ENCODE peak calls at places on chromosomes 13 and 19, in six cellular contexts. Z, N, K, E, R and G are unnamed samples. For H3K4me1, the result is how much of the 10 kb centered on the place peaks cover.

GRCh38 chr13:46389985-46390384 is 2.9 kb upstream of the RUBCNL start:
- DNase-seq in N (no peak), K (peak), R (peak), E (no peak), Z (no peak), G (no peak)

GRCh38 chr13:26881154-26881553 is 120.6 kb upstream of the GPR12 start:
- DNase-seq in E (no peak), R (no peak), N (no peak), K (no peak), Z (no peak), G (no peak)

GRCh38 chr19:42547927-42548326 is 19.6 kb upstream of the CEACAM1 start:
- DNase-seq in Z (no peak), K (no peak), E (no peak), R (no peak), N (no peak), G (no peak)

GRCh38 chr19:2289714-2290435 is 7.9 kb upstream of the PEAK3 start:
- DNase-seq in K (peak), E (peak), R (peak), N (no peak), Z (no peak), G (no peak)

GRCh38 chr19:3546119-3546518 is 7.1 kb downstream of the TEKTIP1 start:
- DNase-seq in N (no peak), R (no peak), K (no peak), E (no peak), Z (no peak), G (no peak)

GRCh38 chr19:18194554-18195238 is 1.7 kb downstream of the MPV17L2 start:
- DNase-seq in N (no peak), Z (peak), E (no peak), K (peak), R (peak), G (no peak)

GRCh38 chr19:2476451-2477140 is 669 bp downstream of the GADD45B start:
- DNase-seq in E (peak), R (peak), Z (peak), K (peak), N (no peak), G (no peak)

GRCh38 chr19:7326105-7326877 is 22.4 kb upstream of the ARHGEF18 start:
- DNase-seq in K (no peak), Z (no peak), E (no peak), R (peak), N (no peak), G (peak)

GRCh38 chr19:45913874-45914830 is at the start of gene NANOS2:
- DNase-seq in N (no peak), Z (no peak), E (no peak), R (peak), K (no peak), G (peak)

GRCh38 chr19:45152504-45153338 is 8.1 kb downstream of the NKPD1 start:
- DNase-seq in R (peak), Z (peak), K (no peak), N (no peak), E (peak), G (no peak)

GRCh38 chr19:29831041-29831548 is 19.3 kb downstream of the CCNE1 start:
- DNase-seq in K (no peak), E (peak), Z (no peak), R (no peak), N (no peak), G (no peak)

GRCh38 chr19:45368737-45369340 is 1.5 kb downstream of the ERCC2 start:
- DNase-seq in R (peak), E (no peak), K (no peak), N (no peak), Z (no peak), G (no peak)

GRCh38 chr19:18391509-18392075 is 5.6 kb downstream of the GDF15 start:
- DNase-seq in R (no peak), E (no peak), Z (no peak), N (no peak), K (no peak), G (no peak)

GRCh38 chr19:42060117-42060516 is 9.9 kb downstream of the GRIK5 start:
- DNase-seq in E (no peak), K (no peak), N (no peak), Z (no peak), R (no peak), G (no peak)

GRCh38 chr13:74073231-74073630 is 61.0 kb downstream of the KLF12 start:
- DNase-seq in K (no peak), N (no peak), R (no peak), Z (no peak), E (no peak), G (no peak)

GRCh38 chr19:36030264-36031148 is 2.2 kb downstream of the CLIP3 start:
- DNase-seq in R (no peak), K (peak), N (no peak), E (no peak), Z (no peak), G (no peak)

GRCh38 chr13:42477588-42478190 is 96.3 kb upstream of the TNFSF11 start:
- DNase-seq in E (no peak), N (no peak), Z (no peak), R (no peak), K (no peak), G (no peak)

GRCh38 chr19:7947939-7948338 is 4.5 kb upstream of the TIMM44 start:
- DNase-seq in R (no peak), K (no peak), Z (no peak), N (no peak), E (no peak), G (no peak)

GRCh38 chr19:18109731-18110671 is 12.4 kb downstream of the MAST3 start:
- DNase-seq in R (peak), Z (peak), K (peak), E (no peak), N (no peak), G (no peak)

GRCh38 chr19:29671393-29672076 is 6.3 kb downstream of the PLEKHF1 start:
- DNase-seq in E (peak), N (no peak), R (no peak), K (no peak), Z (no peak), G (no peak)

GRCh38 chr13:112974125-112974524 is 5.1 kb downstream of the MCF2L start:
- DNase-seq in R (no peak), E (no peak), Z (no peak), K (peak), N (no peak), G (no peak)

GRCh38 chr13:18978447-18978846 is 203.2 kb downstream of the TUBA3C start:
- DNase-seq in E (no peak), Z (no peak), N (no peak), K (no peak), R (no peak), G (no peak)

GRCh38 chr13:40681341-40682051 is 15.1 kb upstream of the FOXO1 start:
- DNase-seq in E (no peak), N (no peak), R (no peak), K (no peak), Z (no peak), G (no peak)

GRCh38 chr13:87538366-87539052 is 132.7 kb upstream of the SLITRK5 start:
- DNase-seq in R (no peak), E (no peak), K (no peak), N (no peak), Z (no peak), G (no peak)

GRCh38 chr13:41915096-41915495 is 45.8 kb downstream of the VWA8 start:
- DNase-seq in E (no peak), K (no peak), R (no peak), N (no peak), Z (no peak), G (no peak)

GRCh38 chr13:79492918-79493594 is 12.1 kb downstream of the NDFIP2 start:
- DNase-seq in E (no peak), Z (no peak), K (no peak), N (no peak), R (no peak), G (no peak)
- H3K4me1 ChIP-seq in E (under half), Z (under half), K (under half), N (under half), R (under half), G (under half)

GRCh38 chr13:99860736-99861135 is 110.8 kb downstream of the ZIC5 start:
- DNase-seq in Z (no peak), K (no peak), E (no peak), N (no peak), R (peak), G (no peak)

GRCh38 chr13:99859178-99860177 is 112.1 kb downstream of the ZIC5 start:
- DNase-seq in N (no peak), K (no peak), R (peak), E (no peak), Z (no peak), G (no peak)

GRCh38 chr13:99863789-99864626 is 107.6 kb downstream of the ZIC5 start:
- DNase-seq in E (no peak), N (no peak), K (no peak), R (no peak), Z (no peak), G (no peak)

GRCh38 chr13:99864627-99864990 is 107.0 kb downstream of the ZIC5 start:
- DNase-seq in N (no peak), R (no peak), K (no peak), Z (no peak), E (no peak), G (no peak)

GRCh38 chr13:99862243-99862642 is 109.3 kb downstream of the ZIC5 start:
- DNase-seq in R (no peak), Z (no peak), E (no peak), N (no peak), K (no peak), G (no peak)
- H3K27ac ChIP-seq in R (peak), Z (no peak), E (no peak), N (no peak), K (no peak), G (no peak)

GRCh38 chr19:40610396-40611064 is 9.4 kb downstream of the LTBP4 start:
- DNase-seq in N (no peak), K (no peak), R (peak), Z (no peak), E (peak), G (no peak)

GRCh38 chr19:40609561-40610395 is 8.6 kb downstream of the LTBP4 start:
- DNase-seq in R (peak), K (peak), Z (peak), N (peak), E (peak), G (no peak)

GRCh38 chr19:40611900-40612698 is 10.9 kb downstream of the LTBP4 start:
- DNase-seq in N (no peak), K (no peak), R (no peak), Z (no peak), E (no peak), G (no peak)

GRCh38 chr19:40612831-40613668 is 11.9 kb downstream of the LTBP4 start:
- DNase-seq in E (peak), K (no peak), R (peak), N (no peak), Z (no peak), G (no peak)

GRCh38 chr19:40611096-40611495 is 9.9 kb downstream of the LTBP4 start:
- DNase-seq in N (no peak), E (peak), Z (no peak), K (no peak), R (no peak), G (no peak)
- H3K4me1 ChIP-seq in N (under half), E (half or more), Z (under half), K (under half), R (under half), G (under half)

DNA sequence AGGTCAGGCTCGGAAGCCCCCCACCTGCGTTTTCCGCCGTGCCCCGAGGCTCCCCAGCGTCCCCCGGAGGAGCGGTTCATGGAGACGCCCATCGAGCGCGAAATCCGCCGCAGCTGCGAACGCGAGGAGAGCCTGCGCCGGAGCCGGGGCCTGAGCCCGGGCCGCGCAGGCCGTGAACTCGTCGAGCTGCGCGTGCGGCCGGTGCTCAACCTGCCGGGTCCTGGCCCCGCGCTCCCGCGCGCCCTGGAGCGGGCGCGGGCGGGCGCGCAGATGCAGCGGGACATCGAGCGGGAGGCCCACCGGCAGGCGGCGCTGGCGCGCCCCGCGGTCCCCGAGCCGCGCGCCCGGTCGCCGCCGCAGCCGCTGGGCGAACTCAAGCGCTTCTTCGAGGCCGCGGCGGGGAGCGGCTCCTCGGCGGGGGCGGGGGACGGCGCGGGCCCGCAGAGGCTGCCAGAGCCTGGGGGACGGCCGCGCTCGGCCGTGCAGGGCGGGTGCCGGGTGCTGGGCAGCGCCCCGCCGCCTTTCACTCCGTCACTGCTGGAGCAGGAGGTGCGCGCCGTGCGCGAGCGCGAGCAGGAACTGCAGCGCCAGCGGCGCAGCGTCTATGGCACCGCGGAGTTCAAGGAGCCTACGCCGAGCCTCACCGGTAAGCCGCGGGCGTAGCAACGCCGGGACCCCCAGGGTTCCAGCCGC is 792 bp downstream of the MISP3 start:
- DNase-seq in Z (peak), N (no peak), E (peak), K (peak), R (peak), G (no peak)
- H3K27ac ChIP-seq in Z (peak), N (peak), E (peak), K (peak), R (no peak), G (no peak)

GRCh38 chr13:99258946-99259345 is 767 bp upstream of the GPR18 start:
- DNase-seq in Z (no peak), N (no peak), E (peak), R (no peak), K (no peak), G (no peak)
- H3K4me1 ChIP-seq in Z (under half), N (under half), E (half or more), R (under half), K (under half), G (under half)

DNA sequence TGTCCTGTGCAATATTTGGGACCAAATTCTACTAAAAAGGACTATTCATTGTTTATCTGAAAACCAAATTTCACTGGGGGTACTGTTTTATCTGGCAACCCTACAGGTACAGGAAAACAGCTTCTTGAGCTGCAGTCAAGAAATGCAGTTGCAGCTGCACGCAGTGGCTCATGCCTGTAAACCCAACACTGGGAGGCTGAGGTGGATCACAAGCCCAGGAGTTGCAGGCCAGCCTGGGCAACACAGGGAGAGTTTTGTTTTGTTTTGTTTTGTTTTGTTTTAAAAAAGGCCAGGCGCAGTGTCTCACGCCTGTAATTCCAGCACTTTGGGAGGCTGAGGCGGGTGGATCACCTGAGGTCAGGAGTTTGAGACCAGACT is 11.6 kb upstream of the ZSCAN1 start:
- DNase-seq in E (no peak), Z (no peak), K (no peak), R (no peak), N (no peak), G (no peak)
- H3K27ac ChIP-seq in E (no peak), Z (no peak), K (no peak), R (no peak), N (no peak), G (no peak)

DNA sequence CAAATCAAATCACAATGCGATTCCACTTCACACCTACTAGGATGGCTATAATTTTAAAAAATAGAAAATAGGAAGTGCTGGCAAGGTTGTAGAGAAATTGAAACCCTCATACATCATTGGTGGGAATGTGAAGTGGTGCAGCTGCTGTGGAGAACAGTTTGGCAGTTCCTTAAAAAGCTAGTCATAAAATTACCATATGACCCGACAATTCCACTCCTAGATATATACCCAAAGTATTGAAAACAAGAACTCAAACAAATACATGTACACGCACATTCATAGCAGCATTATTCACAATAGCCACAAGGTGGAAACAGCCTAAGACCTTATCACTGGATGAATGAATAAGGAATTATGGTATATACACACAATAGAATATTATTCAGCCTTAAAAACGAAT is 12.0 kb downstream of the HMGB1 start:
- DNase-seq in Z (no peak), R (no peak), E (no peak), N (no peak), K (no peak), G (no peak)
- H3K4me1 ChIP-seq in Z (under half), R (under half), E (under half), N (under half), K (under half), G (under half)

GRCh38 chr19:39030854-39031367 is 1.4 kb downstream of the FBXO27 start:
- DNase-seq in R (no peak), N (no peak), E (no peak), K (no peak), Z (no peak), G (no peak)
- H3K27ac ChIP-seq in R (no peak), N (peak), E (no peak), K (peak), Z (no peak), G (no peak)

DNA sequence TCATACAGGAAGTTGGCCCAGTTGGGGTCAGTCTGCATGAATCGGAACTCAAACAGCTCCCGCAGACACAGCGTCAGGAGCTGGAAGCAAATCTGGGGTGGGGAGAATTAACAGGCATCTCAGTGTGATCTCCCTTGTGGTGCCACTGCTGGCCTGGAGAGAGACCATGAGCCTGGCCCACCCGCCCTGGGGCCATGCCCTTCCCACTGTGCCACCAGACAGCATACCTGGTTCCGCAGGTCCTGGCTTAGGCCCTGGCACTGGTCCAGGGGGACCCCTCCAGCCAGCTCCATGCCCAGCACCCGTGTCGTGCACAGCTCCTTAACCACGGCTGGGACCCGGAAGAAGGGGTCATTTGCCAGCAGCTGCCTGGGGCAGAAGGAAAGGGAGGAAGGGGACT is 9.6 kb upstream of the NUMBL start:
- DNase-seq in R (no peak), K (no peak), N (no peak), E (no peak), Z (no peak), G (no peak)
- H3K4me1 ChIP-seq in R (under half), K (under half), N (under half), E (under half), Z (under half), G (under half)

DNA sequence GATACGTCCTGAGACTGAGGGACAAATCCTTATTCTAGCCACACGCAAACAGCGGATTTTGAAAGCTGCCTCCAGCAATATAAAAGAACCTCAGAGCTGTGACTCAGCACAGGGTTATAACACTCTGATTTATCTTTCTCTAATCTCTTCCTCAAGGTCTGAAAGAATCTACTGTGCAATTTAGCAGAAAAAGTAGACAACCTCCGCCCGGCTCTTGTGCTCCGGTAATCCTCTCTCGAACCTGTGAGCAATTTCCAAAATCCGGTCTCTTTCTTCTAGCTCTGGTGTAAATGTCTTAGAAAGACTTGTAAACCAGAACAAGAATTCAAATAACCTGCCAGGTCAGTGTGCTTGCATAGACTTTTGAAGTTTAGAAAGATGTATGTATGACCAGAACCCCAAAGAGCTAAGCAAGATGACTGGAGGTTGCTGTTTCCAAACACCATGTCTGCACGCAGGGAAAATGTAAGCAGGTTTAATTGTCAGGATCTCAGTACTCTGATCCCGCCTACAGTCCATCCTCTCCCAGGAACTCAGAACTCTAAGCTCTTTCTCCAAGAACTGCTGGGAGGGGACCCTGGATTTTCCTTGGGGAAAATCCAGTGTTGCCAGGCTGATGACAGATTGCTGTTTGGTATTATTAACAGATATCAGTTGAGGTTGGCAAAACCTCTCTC is 338.1 kb downstream of the RFC3 start:
- DNase-seq in K (no peak), Z (no peak), R (no peak), N (no peak), E (no peak), G (no peak)
- H3K27ac ChIP-seq in K (no peak), Z (peak), R (no peak), N (peak), E (no peak), G (no peak)